ENCODE peak calls at places on chromosomes 16 and 17, in eight cellular contexts. B, Q, P, R, X, F, H and A are unnamed samples.

GRCh38 chr16:57741660-57742191 is 6.2 kb downstream of the KATNB1 start:
- DNase-seq in B (peak; percentile 44), Q (no peak), P (no peak), R (no peak), X (no peak), F (no peak), H (no peak), A (no peak)

GRCh38 chr16:23595246-23595950 is 718 bp downstream of the NDUFAB1 start:
- DNase-seq in B (no peak), Q (peak; percentile 6), P (no peak), R (no peak), X (no peak), F (no peak), H (no peak), A (no peak)

GRCh38 chr17:43442711-43443110 is 41.1 kb upstream of the DHX8 start:
- DNase-seq in B (no peak), Q (peak; percentile 45), P (peak; percentile 85), R (no peak), X (no peak), F (peak; percentile 40), H (no peak), A (no peak)

GRCh38 chr17:39094607-39095308 is 56.7 kb downstream of the PLXDC1 start:
- DNase-seq in B (no peak), Q (no peak), P (peak; percentile 23), R (no peak), X (no peak), F (no peak), H (no peak), A (no peak)

GRCh38 chr16:47317465-47318240 is 143.2 kb downstream of the ITFG1 start:
- DNase-seq in B (no peak), Q (no peak), P (peak; percentile 20), R (no peak), X (no peak), F (no peak), H (no peak), A (no peak)

GRCh38 chr17:39270923-39271322 is 45.2 kb upstream of the STAC2 start:
- DNase-seq in B (no peak), Q (peak; percentile 74), P (peak; percentile 38), R (peak; percentile 59), X (peak; percentile 6), F (peak; percentile 87), H (no peak), A (peak; percentile 16)

GRCh38 chr16:19523184-19523558 is 571 bp upstream of the CCP110 start:
- DNase-seq in B (no peak), Q (no peak), P (no peak), R (no peak), X (no peak), F (no peak), H (no peak), A (no peak)

GRCh38 chr16:85028638-85029412 is 1.2 kb downstream of the KIAA0513 start:
- DNase-seq in B (peak; percentile 85), Q (no peak), P (peak; percentile 76), R (no peak), X (no peak), F (no peak), H (no peak), A (no peak)

GRCh38 chr17:39763046-39763800 is 25.5 kb downstream of the GRB7 start:
- DNase-seq in B (no peak), Q (peak; percentile 72), P (peak; percentile 71), R (no peak), X (no peak), F (no peak), H (no peak), A (peak; percentile 97)

GRCh38 chr16:4682616-4683254 is 10.6 kb upstream of the NUDT16L1 start:
- DNase-seq in B (peak; percentile 58), Q (peak; percentile 26), P (peak; percentile 27), R (no peak), X (no peak), F (no peak), H (peak; percentile 78), A (no peak)

GRCh38 chr16:10970065-10970464 is 25.7 kb downstream of the CLEC16A start:
- DNase-seq in B (no peak), Q (peak; percentile 52), P (peak; percentile 54), R (no peak), X (no peak), F (no peak), H (no peak), A (no peak)

GRCh38 chr17:17467720-17468119 is 9.1 kb upstream of the MED9 start:
- DNase-seq in B (no peak), Q (no peak), P (peak; percentile 16), R (no peak), X (no peak), F (no peak), H (no peak), A (no peak)

GRCh38 chr17:20120835-20121234 is 111.7 kb downstream of the SPECC1 start:
- DNase-seq in B (no peak), Q (no peak), P (no peak), R (no peak), X (no peak), F (no peak), H (no peak), A (no peak)

GRCh38 chr17:60079401-60079861 is 710 bp upstream of the HEATR6 start:
- DNase-seq in B (no peak), Q (peak; percentile 54), P (peak; percentile 25), R (no peak), X (no peak), F (no peak), H (no peak), A (no peak)

GRCh38 chr17:27892866-27893769 is at the start of gene LYRM9:
- DNase-seq in B (peak; percentile 92), Q (peak; percentile 89), P (peak; percentile 73), R (peak; percentile 86), X (peak; percentile 32), F (peak; percentile 25), H (peak; percentile 97), A (no peak)

GRCh38 chr17:81221842-81222619 is 734 bp downstream of the CEP131 start:
- DNase-seq in B (no peak), Q (no peak), P (no peak), R (no peak), X (no peak), F (no peak), H (peak; percentile 52), A (no peak)

GRCh38 chr17:65088621-65089385 is 32.3 kb upstream of the GNA13 start:
- DNase-seq in B (no peak), Q (no peak), P (no peak), R (no peak), X (no peak), F (no peak), H (no peak), A (no peak)

GRCh38 chr17:31549525-31550388 is 158.3 kb downstream of the RAB11FIP4 start:
- DNase-seq in B (peak; percentile 93), Q (peak; percentile 94), P (peak; percentile 89), R (peak; percentile 87), X (peak; percentile 85), F (peak; percentile 67), H (peak; percentile 92), A (no peak)

DNA sequence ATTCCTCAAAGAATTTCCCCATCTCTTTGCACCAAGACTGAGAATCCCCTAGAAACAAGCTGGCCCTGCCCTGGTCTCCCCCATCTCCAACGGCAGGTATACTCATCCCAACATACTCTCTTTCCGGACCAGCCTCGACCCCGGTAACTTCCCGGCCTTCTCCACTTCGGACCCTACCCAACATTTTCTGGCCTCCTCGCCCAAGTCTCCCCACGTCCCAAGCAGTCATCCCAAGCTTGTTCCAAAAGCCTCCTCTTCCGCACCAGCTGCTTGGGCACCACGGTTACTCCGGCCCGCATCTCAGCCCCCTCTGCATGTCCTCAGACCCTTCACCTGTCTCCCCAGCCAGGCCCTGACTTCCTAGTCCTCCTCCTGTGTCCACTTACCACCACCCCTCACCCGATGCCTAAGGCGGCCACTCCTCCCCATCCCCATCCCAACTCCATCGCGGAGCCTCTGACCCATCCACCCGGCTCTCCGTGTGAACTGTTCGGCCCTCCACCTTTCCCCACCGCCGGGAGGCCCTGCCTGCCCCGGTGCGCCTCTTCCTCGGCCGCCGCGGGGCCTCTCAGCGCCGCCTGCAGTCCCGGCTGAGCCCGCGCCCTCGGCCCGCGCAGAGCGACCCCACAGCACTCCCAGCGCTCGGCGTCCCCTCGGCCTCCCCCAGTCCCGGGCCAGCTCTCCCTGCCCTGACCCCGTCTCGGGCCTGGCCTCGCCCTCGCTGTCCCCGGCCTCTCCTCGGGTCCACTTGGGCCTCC is 993 bp downstream of the PITPNA start:
- DNase-seq in B (peak; percentile 60), Q (peak; percentile 16), P (peak; percentile 20), R (peak; percentile 51), X (no peak), F (no peak), H (peak; percentile 67), A (no peak)
- TF ChIP-seq CTCF in B (no peak), Q (no peak), P (peak; percentile 24), R (peak; percentile 60), X (no peak), F (peak; percentile 8), H (peak; percentile 29), A (peak; percentile 21)

DNA sequence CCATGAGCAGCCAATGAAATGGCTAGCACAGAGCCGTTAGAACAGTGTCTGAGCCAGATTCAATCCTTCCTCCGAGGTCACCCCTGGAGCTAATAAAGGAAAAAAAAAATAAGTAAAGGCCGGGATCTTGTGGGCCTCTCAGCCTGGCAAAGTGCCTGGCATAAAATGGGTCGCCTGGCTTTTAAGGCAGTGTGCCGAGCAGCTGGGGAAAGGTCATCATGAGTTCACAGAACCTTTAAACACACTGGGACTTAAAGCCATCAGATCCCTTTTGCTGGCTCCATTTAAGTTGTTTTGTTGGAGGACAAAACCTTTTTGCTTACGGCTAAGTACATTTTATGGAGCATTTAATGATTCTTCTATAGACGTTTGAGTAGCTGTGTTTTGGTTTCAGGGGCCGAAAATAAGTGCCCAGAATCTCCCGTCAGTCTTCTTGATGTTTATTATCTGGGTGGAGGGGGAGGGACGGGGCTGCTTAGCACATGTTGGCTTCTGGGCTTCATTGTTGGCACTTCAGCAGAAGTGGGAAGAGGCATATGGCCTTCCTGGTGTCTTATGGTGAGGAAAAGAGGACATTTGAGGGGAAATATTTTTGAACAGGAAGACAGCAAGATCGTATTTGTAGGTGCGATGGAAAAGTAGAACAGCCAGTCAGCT is 30.9 kb downstream of the RBFOX1 start:
- DNase-seq in B (no peak), Q (no peak), P (no peak), R (no peak), X (no peak), F (no peak), H (peak; percentile 9), A (no peak)
- H3K4me3 ChIP-seq in B (no peak overlapping the region), Q (no peak overlapping the region), P (no peak overlapping the region), R (no peak overlapping the region), X (no peak overlapping the region), F (no peak overlapping the region), H (no peak overlapping the region), A (no peak overlapping the region)

DNA sequence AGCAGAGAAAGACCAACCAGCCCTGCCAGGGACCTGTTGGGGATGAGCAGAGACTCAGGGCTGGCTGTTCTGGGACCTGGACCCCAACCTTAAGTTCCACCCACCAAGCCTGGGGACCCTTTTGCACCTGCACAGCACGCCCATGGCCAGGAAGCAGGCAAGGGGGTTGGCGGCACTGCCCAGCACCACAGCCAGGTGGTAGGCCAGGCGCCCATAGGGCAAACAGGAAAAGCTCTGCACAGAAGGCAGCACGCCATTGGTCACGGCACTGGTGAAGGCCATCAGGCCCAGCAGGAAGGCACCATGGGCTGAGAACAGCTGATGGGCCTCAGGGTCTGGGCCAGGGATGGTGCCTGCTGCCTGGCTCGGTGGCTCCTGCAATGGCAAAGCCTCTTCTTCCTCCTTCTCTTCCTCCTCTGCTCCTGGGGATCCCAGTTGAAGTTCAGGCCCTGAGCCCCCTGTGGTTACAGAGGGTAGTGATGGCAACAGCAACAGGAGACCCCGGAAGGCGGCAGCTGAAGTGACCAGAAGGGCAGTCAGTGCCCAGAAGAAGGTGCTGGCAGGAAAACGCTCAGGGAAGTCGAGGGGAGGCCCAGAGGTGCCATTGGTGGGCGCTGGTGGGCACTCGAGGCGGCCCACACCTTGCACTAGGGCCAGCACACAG is 1.7 kb downstream of the SLC52A1 start:
- DNase-seq in B (no peak), Q (no peak), P (no peak), R (no peak), X (no peak), F (no peak), H (no peak), A (no peak)
- TF ChIP-seq CTCF in B (no peak), Q (no peak), P (no peak), R (peak; percentile 37), X (no peak), F (no peak), H (no peak), A (no peak)

GRCh38 chr17:49496183-49496865 is 1.2 kb downstream of the NGFR start:
- DNase-seq in B (peak; percentile 69), Q (peak; percentile 49), P (peak; percentile 44), R (peak; percentile 65), X (no peak), F (no peak), H (peak; percentile 94), A (no peak)
- H3K4me3 ChIP-seq in B (no peak overlapping the region), Q (no peak overlapping the region), P (no peak overlapping the region), R (peak overlapping the region; percentile 68), X (peak overlapping the region; percentile 32), F (no peak overlapping the region), H (peak overlapping the region; percentile 88), A (no peak overlapping the region)